ENCODE peak calls at places on chromosomes 16 and 17, in eight cellular contexts. X is GM12864; K is EL; L is NB4; B is activated naive CD8-positive, alpha-beta T cell treated with anti-CD3 and anti-CD28 coated beads for 36 hours; Z is HT1080; H is activated CD4-positive, alpha-beta memory T cell treated with anti-CD3 and anti-CD28 coated beads for 36 hours; D is AG09319. I is an unnamed sample.

GRCh38 chr17:1737531-1738291 is 5.0 kb upstream of the SERPINF2 start:
- DNase-seq in X (no peak), K (no peak), L (no peak), B (no peak), Z (no peak), H (no peak), D (no peak), I (no peak)

GRCh38 chr16:19014456-19014855 is 30.7 kb downstream of the TMC7 start:
- DNase-seq in X (no peak), K (no peak), L (peak), B (no peak), Z (peak), H (no peak), D (no peak), I (no peak)

GRCh38 chr16:13426279-13426678 is 493.7 kb upstream of the ERCC4 start:
- DNase-seq in X (no peak), K (no peak), L (peak), B (no peak), Z (no peak), H (no peak), D (no peak), I (no peak)

GRCh38 chr17:50865060-50865867 is 890 bp downstream of the TOB1 start:
- DNase-seq in X (no peak), K (peak), L (peak), B (peak), Z (peak), H (peak), D (no peak), I (no peak)

GRCh38 chr17:73667184-73667959 is 23.1 kb upstream of the SDK2 start:
- DNase-seq in X (no peak), K (no peak), L (peak), B (no peak), Z (no peak), H (peak), D (no peak), I (no peak)

GRCh38 chr16:85279874-85280545 is 167.7 kb upstream of the CIBAR2 start:
- DNase-seq in X (no peak), K (no peak), L (no peak), B (no peak), Z (no peak), H (no peak), D (no peak), I (no peak)

GRCh38 chr16:80125677-80126076 is 415.1 kb upstream of the DYNLRB2 start:
- DNase-seq in X (no peak), K (no peak), L (no peak), B (no peak), Z (no peak), H (no peak), D (no peak), I (no peak)

GRCh38 chr16:78311831-78312230 is 212.4 kb downstream of the WWOX start:
- DNase-seq in X (no peak), K (no peak), L (no peak), B (no peak), Z (no peak), H (no peak), D (no peak), I (no peak)

GRCh38 chr17:11901901-11902300 is 95.4 kb downstream of the ZNF18 start:
- DNase-seq in X (no peak), K (no peak), L (no peak), B (no peak), Z (peak), H (no peak), D (no peak), I (no peak)

GRCh38 chr16:7703661-7704060 is 371.0 kb downstream of the RBFOX1 start:
- DNase-seq in X (no peak), K (no peak), L (no peak), B (no peak), Z (no peak), H (no peak), D (no peak), I (no peak)

GRCh38 chr17:49690256-49690655 is 12.4 kb upstream of the SPOP start:
- DNase-seq in X (no peak), K (no peak), L (no peak), B (no peak), Z (no peak), H (no peak), D (no peak), I (no peak)

GRCh38 chr16:66695935-66696668 is 441 bp downstream of the CMTM4 start:
- DNase-seq in X (no peak), K (no peak), L (no peak), B (no peak), Z (no peak), H (peak), D (no peak), I (no peak)

GRCh38 chr16:13453325-13453724 is 466.6 kb upstream of the ERCC4 start:
- DNase-seq in X (no peak), K (no peak), L (no peak), B (no peak), Z (peak), H (no peak), D (no peak), I (peak)

GRCh38 chr16:85611455-85612190 is 1.5 kb upstream of the GSE1 start:
- DNase-seq in X (no peak), K (peak), L (peak), B (peak), Z (peak), H (peak), D (peak), I (no peak)

GRCh38 chr17:8873801-8874715 is 6.6 kb upstream of the PIK3R6 start:
- DNase-seq in X (no peak), K (no peak), L (no peak), B (no peak), Z (no peak), H (no peak), D (no peak), I (no peak)

GRCh38 chr17:77382966-77383612 is 242.3 kb downstream of the SEC14L1 start:
- DNase-seq in X (no peak), K (peak), L (no peak), B (no peak), Z (no peak), H (no peak), D (no peak), I (no peak)

GRCh38 chr17:50057521-50057991 is 1.6 kb downstream of the ITGA3 start:
- DNase-seq in X (no peak), K (no peak), L (no peak), B (no peak), Z (no peak), H (no peak), D (no peak), I (no peak)

GRCh38 chr17:7780736-7781135 is 53.3 kb upstream of the KDM6B start:
- DNase-seq in X (no peak), K (no peak), L (no peak), B (no peak), Z (no peak), H (no peak), D (no peak), I (no peak)

GRCh38 chr16:87956169-87956770 is 5.0 kb downstream of the BANP start:
- DNase-seq in X (peak), K (peak), L (peak), B (peak), Z (no peak), H (peak), D (no peak), I (no peak)

I was measured in pulmonary artery endothelial cell.